ENCODE peak calls at places on chromosome 22, in eight cellular contexts. One of them, this sample, is unnamed.

GRCh38 chr22:30879398-30879797 is 89.2 kb downstream of the MORC2 start:
- DNase-seq in HCT116: no peak
- DNase-seq in epithelial cell of esophagus: no peak
- DNase-seq in GM12865: no peak
- DNase-seq in hepatocyte: no peak
- DNase-seq in adrenal gland: peak
- DNase-seq in CD8-positive, alpha-beta T cell: no peak
- DNase-seq in Caco-2: no peak
- DNase-seq in this sample: no peak

GRCh38 chr22:45006873-45007246 is 2.9 kb downstream of the PHF21B start:
- DNase-seq in adrenal gland: peak
- DNase-seq in Caco-2: peak
- DNase-seq in CD8-positive, alpha-beta T cell: no peak
- DNase-seq in hepatocyte: peak
- DNase-seq in GM12865: no peak
- DNase-seq in HCT116: no peak
- DNase-seq in epithelial cell of esophagus: no peak
- DNase-seq in this sample: no peak

GRCh38 chr22:49513358-49513851 is 314.3 kb downstream of the BRD1 start:
- DNase-seq in epithelial cell of esophagus: no peak
- DNase-seq in CD8-positive, alpha-beta T cell: no peak
- DNase-seq in hepatocyte: no peak
- DNase-seq in Caco-2: no peak
- DNase-seq in adrenal gland: no peak
- DNase-seq in GM12865: no peak
- DNase-seq in HCT116: no peak
- DNase-seq in this sample: peak

GRCh38 chr22:42277988-42278776 is 7.7 kb upstream of the TCF20 start:
- DNase-seq in epithelial cell of esophagus: peak
- DNase-seq in adrenal gland: no peak
- DNase-seq in hepatocyte: peak
- DNase-seq in HCT116: no peak
- DNase-seq in Caco-2: peak
- DNase-seq in GM12865: peak
- DNase-seq in CD8-positive, alpha-beta T cell: no peak
- DNase-seq in this sample: peak

GRCh38 chr22:45426387-45426786 is 12.9 kb downstream of the RIBC2 start:
- DNase-seq in GM12865: no peak
- DNase-seq in hepatocyte: no peak
- DNase-seq in Caco-2: no peak
- DNase-seq in HCT116: no peak
- DNase-seq in CD8-positive, alpha-beta T cell: no peak
- DNase-seq in adrenal gland: no peak
- DNase-seq in epithelial cell of esophagus: no peak
- DNase-seq in this sample: no peak

GRCh38 chr22:21641417-21641794 is 696 bp upstream of the SDF2L1 start:
- DNase-seq in Caco-2: peak
- DNase-seq in HCT116: no peak
- DNase-seq in hepatocyte: peak
- DNase-seq in CD8-positive, alpha-beta T cell: no peak
- DNase-seq in GM12865: peak
- DNase-seq in adrenal gland: peak
- DNase-seq in epithelial cell of esophagus: peak
- DNase-seq in this sample: peak

GRCh38 chr22:30429887-30430286 is 4.3 kb downstream of the MTFP1 start:
- DNase-seq in Caco-2: no peak
- DNase-seq in epithelial cell of esophagus: no peak
- DNase-seq in adrenal gland: no peak
- DNase-seq in GM12865: no peak
- DNase-seq in HCT116: no peak
- DNase-seq in hepatocyte: no peak
- DNase-seq in CD8-positive, alpha-beta T cell: no peak
- DNase-seq in this sample: peak

GRCh38 chr22:49951001-49951677 is 9.4 kb upstream of the PIM3 start:
- DNase-seq in CD8-positive, alpha-beta T cell: peak
- DNase-seq in HCT116: no peak
- DNase-seq in epithelial cell of esophagus: peak
- DNase-seq in GM12865: no peak
- DNase-seq in Caco-2: peak
- DNase-seq in adrenal gland: no peak
- DNase-seq in hepatocyte: peak
- DNase-seq in this sample: peak

GRCh38 chr22:19041403-19042074 is 80.7 kb downstream of the DGCR2 start:
- DNase-seq in epithelial cell of esophagus: no peak
- DNase-seq in adrenal gland: no peak
- DNase-seq in Caco-2: no peak
- DNase-seq in hepatocyte: no peak
- DNase-seq in HCT116: no peak
- DNase-seq in GM12865: no peak
- DNase-seq in CD8-positive, alpha-beta T cell: no peak
- DNase-seq in this sample: peak

GRCh38 chr22:17754233-17754925 is 19.9 kb downstream of the BID start:
- DNase-seq in CD8-positive, alpha-beta T cell: peak
- DNase-seq in GM12865: peak
- DNase-seq in hepatocyte: no peak
- DNase-seq in HCT116: no peak
- DNase-seq in adrenal gland: no peak
- DNase-seq in Caco-2: no peak
- DNase-seq in epithelial cell of esophagus: no peak
- DNase-seq in this sample: peak
- TF ChIP-seq CTCF in CD8-positive, alpha-beta T cell: peak
- TF ChIP-seq CTCF in GM12865: peak
- TF ChIP-seq CTCF in hepatocyte: no peak
- TF ChIP-seq CTCF in HCT116: peak
- TF ChIP-seq CTCF in adrenal gland: no peak
- TF ChIP-seq CTCF in Caco-2: peak
- TF ChIP-seq CTCF in epithelial cell of esophagus: peak
- TF ChIP-seq CTCF in this sample: peak

DNA sequence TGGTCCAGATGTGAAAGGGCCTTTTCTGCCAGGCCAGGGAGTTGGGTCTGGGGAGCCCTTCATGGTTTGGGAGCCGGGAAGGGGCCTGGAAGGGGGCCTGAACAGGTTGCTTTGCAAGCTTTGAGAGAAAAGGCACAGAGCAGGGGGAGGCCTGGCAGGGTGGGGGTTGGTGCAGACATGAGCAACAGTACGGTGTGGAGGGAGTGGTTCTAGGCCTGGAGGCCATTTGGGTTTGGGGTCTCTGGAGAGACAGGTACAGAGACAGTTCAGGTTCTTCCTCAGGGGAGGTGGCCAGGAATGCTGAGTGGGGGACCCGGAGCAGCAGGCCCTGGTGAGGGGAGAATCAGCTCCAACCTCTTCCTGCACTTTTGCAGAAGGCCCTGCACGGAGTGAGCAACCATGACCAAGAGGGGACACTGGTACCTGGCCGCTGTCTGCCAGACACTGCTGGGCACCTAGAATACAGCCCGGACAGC is 1.4 kb downstream of the KDELR3 start:
- DNase-seq in Caco-2: no peak
- DNase-seq in hepatocyte: peak
- DNase-seq in GM12865: no peak
- DNase-seq in CD8-positive, alpha-beta T cell: no peak
- DNase-seq in HCT116: no peak
- DNase-seq in adrenal gland: no peak
- DNase-seq in epithelial cell of esophagus: no peak
- DNase-seq in this sample: no peak
- H3K4me3 ChIP-seq in Caco-2: no peak
- H3K4me3 ChIP-seq in hepatocyte: no peak
- H3K4me3 ChIP-seq in GM12865: no peak
- H3K4me3 ChIP-seq in CD8-positive, alpha-beta T cell: no peak
- H3K4me3 ChIP-seq in HCT116: no peak
- H3K4me3 ChIP-seq in adrenal gland: no peak
- H3K4me3 ChIP-seq in epithelial cell of esophagus: no peak
- H3K4me3 ChIP-seq in this sample: no peak

GRCh38 chr22:40477683-40478348 is 107.4 kb downstream of the SGSM3 start:
- DNase-seq in CD8-positive, alpha-beta T cell: no peak
- DNase-seq in HCT116: no peak
- DNase-seq in GM12865: no peak
- DNase-seq in adrenal gland: no peak
- DNase-seq in hepatocyte: no peak
- DNase-seq in epithelial cell of esophagus: no peak
- DNase-seq in Caco-2: no peak
- DNase-seq in this sample: no peak

GRCh38 chr22:40479887-40480538 is 109.6 kb downstream of the SGSM3 start:
- DNase-seq in hepatocyte: no peak
- DNase-seq in Caco-2: no peak
- DNase-seq in HCT116: no peak
- DNase-seq in CD8-positive, alpha-beta T cell: no peak
- DNase-seq in adrenal gland: no peak
- DNase-seq in epithelial cell of esophagus: peak
- DNase-seq in GM12865: no peak
- DNase-seq in this sample: no peak

GRCh38 chr22:40480996-40481395 is 110.6 kb downstream of the SGSM3 start:
- DNase-seq in CD8-positive, alpha-beta T cell: no peak
- DNase-seq in epithelial cell of esophagus: no peak
- DNase-seq in hepatocyte: no peak
- DNase-seq in Caco-2: no peak
- DNase-seq in adrenal gland: no peak
- DNase-seq in HCT116: no peak
- DNase-seq in GM12865: no peak
- DNase-seq in this sample: no peak

GRCh38 chr22:40478456-40479125 is 108.2 kb downstream of the SGSM3 start:
- DNase-seq in GM12865: no peak
- DNase-seq in CD8-positive, alpha-beta T cell: no peak
- DNase-seq in HCT116: no peak
- DNase-seq in hepatocyte: no peak
- DNase-seq in adrenal gland: no peak
- DNase-seq in Caco-2: no peak
- DNase-seq in epithelial cell of esophagus: no peak
- DNase-seq in this sample: peak

GRCh38 chr22:40479126-40479800 is 108.9 kb downstream of the SGSM3 start:
- DNase-seq in epithelial cell of esophagus: no peak
- DNase-seq in CD8-positive, alpha-beta T cell: no peak
- DNase-seq in GM12865: no peak
- DNase-seq in hepatocyte: no peak
- DNase-seq in Caco-2: no peak
- DNase-seq in adrenal gland: no peak
- DNase-seq in HCT116: no peak
- DNase-seq in this sample: peak
- TF ChIP-seq CTCF in epithelial cell of esophagus: no peak
- TF ChIP-seq CTCF in CD8-positive, alpha-beta T cell: no peak
- TF ChIP-seq CTCF in GM12865: no peak
- TF ChIP-seq CTCF in hepatocyte: no peak
- TF ChIP-seq CTCF in Caco-2: no peak
- TF ChIP-seq CTCF in adrenal gland: no peak
- TF ChIP-seq CTCF in HCT116: no peak
- TF ChIP-seq CTCF in this sample: peak

DNA sequence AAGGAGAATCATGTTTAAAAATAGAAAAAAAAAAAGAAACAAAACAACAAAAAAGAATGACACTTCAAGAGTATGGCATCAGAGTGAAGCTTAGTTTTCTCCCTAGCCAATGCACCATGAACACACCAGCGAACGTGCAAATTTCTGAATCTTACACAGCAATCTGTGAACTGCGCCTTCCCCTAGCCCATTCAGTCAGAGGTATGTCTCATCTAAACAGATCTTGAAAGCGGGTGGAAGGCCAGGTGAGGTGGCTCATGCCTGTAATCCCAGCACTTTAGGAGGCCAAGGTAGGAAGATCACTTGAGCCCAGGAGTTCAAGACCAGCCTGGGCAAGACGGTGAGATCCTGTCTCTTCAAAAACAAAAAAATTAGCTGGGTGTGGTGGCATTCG is 113.1 kb downstream of the MICAL3 start:
- DNase-seq in epithelial cell of esophagus: no peak
- DNase-seq in Caco-2: no peak
- DNase-seq in GM12865: no peak
- DNase-seq in CD8-positive, alpha-beta T cell: no peak
- DNase-seq in adrenal gland: no peak
- DNase-seq in hepatocyte: no peak
- DNase-seq in HCT116: no peak
- DNase-seq in this sample: no peak
- H3K4me3 ChIP-seq in epithelial cell of esophagus: no peak
- H3K4me3 ChIP-seq in Caco-2: no peak
- H3K4me3 ChIP-seq in GM12865: no peak
- H3K4me3 ChIP-seq in CD8-positive, alpha-beta T cell: no peak
- H3K4me3 ChIP-seq in adrenal gland: no peak
- H3K4me3 ChIP-seq in hepatocyte: no peak
- H3K4me3 ChIP-seq in HCT116: no peak
- H3K4me3 ChIP-seq in this sample: no peak

DNA sequence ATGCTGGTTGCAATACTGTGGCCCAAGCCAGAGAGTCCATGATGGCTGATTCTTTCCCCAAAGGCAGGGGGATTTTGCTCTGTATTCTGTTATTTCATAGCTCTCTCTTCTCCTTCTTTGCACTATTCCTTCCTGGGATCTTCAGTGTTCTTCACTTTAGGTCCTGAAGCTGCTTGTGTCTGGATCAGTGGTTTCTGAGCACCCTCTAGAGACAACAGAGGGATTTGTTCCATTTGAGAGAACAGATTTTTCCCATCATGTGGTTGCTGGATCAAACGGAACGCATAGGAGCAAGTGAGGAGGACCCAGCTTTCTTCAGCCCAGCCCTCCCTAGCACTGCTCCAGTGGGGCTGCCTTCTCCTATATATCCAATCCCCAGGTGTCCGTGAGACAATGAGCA is 68.7 kb upstream of the SYN3 start:
- DNase-seq in Caco-2: peak
- DNase-seq in GM12865: no peak
- DNase-seq in CD8-positive, alpha-beta T cell: no peak
- DNase-seq in epithelial cell of esophagus: peak
- DNase-seq in HCT116: no peak
- DNase-seq in adrenal gland: no peak
- DNase-seq in hepatocyte: peak
- DNase-seq in this sample: peak
- TF ChIP-seq CTCF in Caco-2: peak
- TF ChIP-seq CTCF in GM12865: no peak
- TF ChIP-seq CTCF in CD8-positive, alpha-beta T cell: no peak
- TF ChIP-seq CTCF in epithelial cell of esophagus: peak
- TF ChIP-seq CTCF in HCT116: no peak
- TF ChIP-seq CTCF in adrenal gland: no peak
- TF ChIP-seq CTCF in hepatocyte: peak
- TF ChIP-seq CTCF in this sample: peak

DNA sequence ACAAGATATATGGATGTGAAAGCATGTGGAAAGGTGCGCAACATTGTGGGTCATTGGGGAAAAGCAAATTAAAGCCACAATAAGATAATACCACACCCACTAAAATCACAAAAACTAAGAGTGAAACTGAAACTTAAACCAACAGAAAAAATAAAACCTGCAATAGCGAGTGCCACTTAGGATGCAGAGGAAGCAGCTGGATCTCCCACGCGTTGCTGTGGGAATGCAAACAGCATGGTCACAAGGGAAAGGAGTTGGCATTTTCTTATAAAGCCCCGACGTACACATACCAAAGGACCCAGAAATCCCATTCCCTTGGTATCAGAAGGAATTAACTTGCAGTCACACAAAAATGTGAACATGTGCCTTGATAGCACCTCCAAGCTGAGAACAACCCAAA is 712.0 kb downstream of the TBC1D22A start:
- DNase-seq in GM12865: no peak
- DNase-seq in Caco-2: no peak
- DNase-seq in hepatocyte: no peak
- DNase-seq in CD8-positive, alpha-beta T cell: no peak
- DNase-seq in epithelial cell of esophagus: no peak
- DNase-seq in HCT116: no peak
- DNase-seq in adrenal gland: no peak
- DNase-seq in this sample: no peak
- H3K4me3 ChIP-seq in GM12865: no peak
- H3K4me3 ChIP-seq in Caco-2: no peak
- H3K4me3 ChIP-seq in hepatocyte: no peak
- H3K4me3 ChIP-seq in CD8-positive, alpha-beta T cell: peak
- H3K4me3 ChIP-seq in epithelial cell of esophagus: no peak
- H3K4me3 ChIP-seq in HCT116: no peak
- H3K4me3 ChIP-seq in adrenal gland: no peak
- H3K4me3 ChIP-seq in this sample: no peak

GRCh38 chr22:36998620-36999351 is 20.5 kb downstream of the TST start:
- DNase-seq in GM12865: no peak
- DNase-seq in Caco-2: no peak
- DNase-seq in hepatocyte: no peak
- DNase-seq in CD8-positive, alpha-beta T cell: no peak
- DNase-seq in HCT116: peak
- DNase-seq in epithelial cell of esophagus: peak
- DNase-seq in adrenal gland: peak
- DNase-seq in this sample: peak
- TF ChIP-seq CTCF in GM12865: no peak
- TF ChIP-seq CTCF in Caco-2: no peak
- TF ChIP-seq CTCF in hepatocyte: peak
- TF ChIP-seq CTCF in CD8-positive, alpha-beta T cell: no peak
- TF ChIP-seq CTCF in HCT116: peak
- TF ChIP-seq CTCF in epithelial cell of esophagus: no peak
- TF ChIP-seq CTCF in adrenal gland: no peak
- TF ChIP-seq CTCF in this sample: peak